ENCODE peak calls at places on chromosomes 16 and 17, in ten cellular contexts. One of them, this sample, is unnamed.

GRCh38 chr17:71313866-71314265 is 807.0 kb upstream of the SOX9 start:
- DNase-seq in NCI-H460: no peak
- DNase-seq in amniotic stem cell: no peak
- DNase-seq in HuH-7.5: no peak
- DNase-seq in stomach: no peak
- DNase-seq in CD4-positive, alpha-beta memory T cell: no peak
- DNase-seq in activated CD4-positive, alpha-beta T cell treated with anti-CD3 and anti-CD28 coated beads, Interleukin-2, amount 50 U/mL, for 1 hour: no peak
- DNase-seq in endothelial cell: no peak
- DNase-seq in activated CD4-positive, CD25-positive, alpha-beta regulatory T cell treated with anti-CD3 and anti-CD28 coated beads, Interleukin-2, amount 50 U/mL, for 16 hours: no peak
- DNase-seq in NCI-H1417: no peak
- DNase-seq in this sample: no peak

GRCh38 chr16:17298238-17298637 is 172.5 kb downstream of the XYLT1 start:
- DNase-seq in NCI-H460: no peak
- DNase-seq in activated CD4-positive, CD25-positive, alpha-beta regulatory T cell treated with anti-CD3 and anti-CD28 coated beads, Interleukin-2, amount 50 U/mL, for 16 hours: no peak
- DNase-seq in stomach: no peak
- DNase-seq in HuH-7.5: no peak
- DNase-seq in endothelial cell: no peak
- DNase-seq in amniotic stem cell: no peak
- DNase-seq in NCI-H1417: no peak
- DNase-seq in activated CD4-positive, alpha-beta T cell treated with anti-CD3 and anti-CD28 coated beads, Interleukin-2, amount 50 U/mL, for 1 hour: no peak
- DNase-seq in CD4-positive, alpha-beta memory T cell: no peak
- DNase-seq in this sample: no peak

GRCh38 chr17:74780443-74781238 is 4.5 kb upstream of the NAT9 start:
- DNase-seq in endothelial cell: peak
- DNase-seq in stomach: no peak
- DNase-seq in NCI-H460: peak
- DNase-seq in CD4-positive, alpha-beta memory T cell: peak
- DNase-seq in HuH-7.5: peak
- DNase-seq in activated CD4-positive, CD25-positive, alpha-beta regulatory T cell treated with anti-CD3 and anti-CD28 coated beads, Interleukin-2, amount 50 U/mL, for 16 hours: no peak
- DNase-seq in activated CD4-positive, alpha-beta T cell treated with anti-CD3 and anti-CD28 coated beads, Interleukin-2, amount 50 U/mL, for 1 hour: no peak
- DNase-seq in amniotic stem cell: no peak
- DNase-seq in NCI-H1417: no peak
- DNase-seq in this sample: no peak

GRCh38 chr16:79287424-79287917 is 313.1 kb downstream of the MAF start:
- DNase-seq in NCI-H1417: no peak
- DNase-seq in stomach: no peak
- DNase-seq in activated CD4-positive, alpha-beta T cell treated with anti-CD3 and anti-CD28 coated beads, Interleukin-2, amount 50 U/mL, for 1 hour: no peak
- DNase-seq in CD4-positive, alpha-beta memory T cell: no peak
- DNase-seq in amniotic stem cell: no peak
- DNase-seq in HuH-7.5: no peak
- DNase-seq in activated CD4-positive, CD25-positive, alpha-beta regulatory T cell treated with anti-CD3 and anti-CD28 coated beads, Interleukin-2, amount 50 U/mL, for 16 hours: no peak
- DNase-seq in NCI-H460: no peak
- DNase-seq in endothelial cell: no peak
- DNase-seq in this sample: no peak

GRCh38 chr17:29251969-29252866 is 5.6 kb downstream of the CRYBA1 start:
- DNase-seq in NCI-H460: no peak
- DNase-seq in CD4-positive, alpha-beta memory T cell: no peak
- DNase-seq in activated CD4-positive, CD25-positive, alpha-beta regulatory T cell treated with anti-CD3 and anti-CD28 coated beads, Interleukin-2, amount 50 U/mL, for 16 hours: no peak
- DNase-seq in NCI-H1417: no peak
- DNase-seq in activated CD4-positive, alpha-beta T cell treated with anti-CD3 and anti-CD28 coated beads, Interleukin-2, amount 50 U/mL, for 1 hour: no peak
- DNase-seq in endothelial cell: no peak
- DNase-seq in HuH-7.5: no peak
- DNase-seq in stomach: no peak
- DNase-seq in amniotic stem cell: no peak
- DNase-seq in this sample: no peak

GRCh38 chr16:19783847-19784736 is 66.0 kb downstream of the IQCK start:
- DNase-seq in CD4-positive, alpha-beta memory T cell: no peak
- DNase-seq in NCI-H1417: no peak
- DNase-seq in activated CD4-positive, alpha-beta T cell treated with anti-CD3 and anti-CD28 coated beads, Interleukin-2, amount 50 U/mL, for 1 hour: no peak
- DNase-seq in stomach: no peak
- DNase-seq in endothelial cell: no peak
- DNase-seq in HuH-7.5: no peak
- DNase-seq in activated CD4-positive, CD25-positive, alpha-beta regulatory T cell treated with anti-CD3 and anti-CD28 coated beads, Interleukin-2, amount 50 U/mL, for 16 hours: no peak
- DNase-seq in NCI-H460: no peak
- DNase-seq in amniotic stem cell: no peak
- DNase-seq in this sample: no peak

GRCh38 chr16:13866073-13866472 is 53.9 kb upstream of the ERCC4 start:
- DNase-seq in HuH-7.5: peak
- DNase-seq in NCI-H460: peak
- DNase-seq in CD4-positive, alpha-beta memory T cell: peak
- DNase-seq in NCI-H1417: peak
- DNase-seq in activated CD4-positive, CD25-positive, alpha-beta regulatory T cell treated with anti-CD3 and anti-CD28 coated beads, Interleukin-2, amount 50 U/mL, for 16 hours: no peak
- DNase-seq in amniotic stem cell: peak
- DNase-seq in endothelial cell: peak
- DNase-seq in stomach: peak
- DNase-seq in activated CD4-positive, alpha-beta T cell treated with anti-CD3 and anti-CD28 coated beads, Interleukin-2, amount 50 U/mL, for 1 hour: peak
- DNase-seq in this sample: peak

GRCh38 chr16:80619824-80620223 is 79.0 kb downstream of the DYNLRB2 start:
- DNase-seq in NCI-H1417: no peak
- DNase-seq in stomach: no peak
- DNase-seq in HuH-7.5: no peak
- DNase-seq in endothelial cell: no peak
- DNase-seq in activated CD4-positive, CD25-positive, alpha-beta regulatory T cell treated with anti-CD3 and anti-CD28 coated beads, Interleukin-2, amount 50 U/mL, for 16 hours: no peak
- DNase-seq in CD4-positive, alpha-beta memory T cell: no peak
- DNase-seq in amniotic stem cell: no peak
- DNase-seq in activated CD4-positive, alpha-beta T cell treated with anti-CD3 and anti-CD28 coated beads, Interleukin-2, amount 50 U/mL, for 1 hour: no peak
- DNase-seq in NCI-H460: no peak
- DNase-seq in this sample: no peak

GRCh38 chr16:86354641-86355040 is 155.7 kb upstream of the FOXF1 start:
- DNase-seq in HuH-7.5: no peak
- DNase-seq in amniotic stem cell: no peak
- DNase-seq in activated CD4-positive, alpha-beta T cell treated with anti-CD3 and anti-CD28 coated beads, Interleukin-2, amount 50 U/mL, for 1 hour: no peak
- DNase-seq in activated CD4-positive, CD25-positive, alpha-beta regulatory T cell treated with anti-CD3 and anti-CD28 coated beads, Interleukin-2, amount 50 U/mL, for 16 hours: no peak
- DNase-seq in stomach: no peak
- DNase-seq in NCI-H1417: no peak
- DNase-seq in CD4-positive, alpha-beta memory T cell: no peak
- DNase-seq in endothelial cell: no peak
- DNase-seq in NCI-H460: peak
- DNase-seq in this sample: no peak

GRCh38 chr17:78878261-78878660 is 24.7 kb downstream of the CEP295NL start:
- DNase-seq in activated CD4-positive, alpha-beta T cell treated with anti-CD3 and anti-CD28 coated beads, Interleukin-2, amount 50 U/mL, for 1 hour: no peak
- DNase-seq in amniotic stem cell: no peak
- DNase-seq in CD4-positive, alpha-beta memory T cell: no peak
- DNase-seq in NCI-H1417: no peak
- DNase-seq in endothelial cell: no peak
- DNase-seq in activated CD4-positive, CD25-positive, alpha-beta regulatory T cell treated with anti-CD3 and anti-CD28 coated beads, Interleukin-2, amount 50 U/mL, for 16 hours: no peak
- DNase-seq in HuH-7.5: no peak
- DNase-seq in stomach: no peak
- DNase-seq in NCI-H460: no peak
- DNase-seq in this sample: no peak

GRCh38 chr17:15457723-15458094 is 9.7 kb downstream of the CDRT4 start:
- DNase-seq in endothelial cell: no peak
- DNase-seq in amniotic stem cell: no peak
- DNase-seq in CD4-positive, alpha-beta memory T cell: no peak
- DNase-seq in activated CD4-positive, CD25-positive, alpha-beta regulatory T cell treated with anti-CD3 and anti-CD28 coated beads, Interleukin-2, amount 50 U/mL, for 16 hours: no peak
- DNase-seq in stomach: no peak
- DNase-seq in HuH-7.5: no peak
- DNase-seq in NCI-H1417: no peak
- DNase-seq in NCI-H460: no peak
- DNase-seq in activated CD4-positive, alpha-beta T cell treated with anti-CD3 and anti-CD28 coated beads, Interleukin-2, amount 50 U/mL, for 1 hour: no peak
- DNase-seq in this sample: no peak

GRCh38 chr16:56246051-56246817 is 54.9 kb downstream of the GNAO1 start:
- DNase-seq in CD4-positive, alpha-beta memory T cell: no peak
- DNase-seq in endothelial cell: no peak
- DNase-seq in amniotic stem cell: no peak
- DNase-seq in activated CD4-positive, CD25-positive, alpha-beta regulatory T cell treated with anti-CD3 and anti-CD28 coated beads, Interleukin-2, amount 50 U/mL, for 16 hours: no peak
- DNase-seq in NCI-H1417: no peak
- DNase-seq in NCI-H460: no peak
- DNase-seq in activated CD4-positive, alpha-beta T cell treated with anti-CD3 and anti-CD28 coated beads, Interleukin-2, amount 50 U/mL, for 1 hour: no peak
- DNase-seq in HuH-7.5: no peak
- DNase-seq in stomach: no peak
- DNase-seq in this sample: peak

GRCh38 chr16:23416816-23417215 is 36.2 kb downstream of the COG7 start:
- DNase-seq in activated CD4-positive, alpha-beta T cell treated with anti-CD3 and anti-CD28 coated beads, Interleukin-2, amount 50 U/mL, for 1 hour: no peak
- DNase-seq in endothelial cell: no peak
- DNase-seq in stomach: no peak
- DNase-seq in NCI-H1417: no peak
- DNase-seq in activated CD4-positive, CD25-positive, alpha-beta regulatory T cell treated with anti-CD3 and anti-CD28 coated beads, Interleukin-2, amount 50 U/mL, for 16 hours: no peak
- DNase-seq in HuH-7.5: no peak
- DNase-seq in CD4-positive, alpha-beta memory T cell: no peak
- DNase-seq in amniotic stem cell: no peak
- DNase-seq in NCI-H460: no peak
- DNase-seq in this sample: no peak

GRCh38 chr17:77317091-77317519 is 176.3 kb downstream of the SEC14L1 start:
- DNase-seq in amniotic stem cell: no peak
- DNase-seq in CD4-positive, alpha-beta memory T cell: no peak
- DNase-seq in NCI-H1417: no peak
- DNase-seq in stomach: no peak
- DNase-seq in HuH-7.5: no peak
- DNase-seq in endothelial cell: no peak
- DNase-seq in NCI-H460: no peak
- DNase-seq in activated CD4-positive, alpha-beta T cell treated with anti-CD3 and anti-CD28 coated beads, Interleukin-2, amount 50 U/mL, for 1 hour: no peak
- DNase-seq in activated CD4-positive, CD25-positive, alpha-beta regulatory T cell treated with anti-CD3 and anti-CD28 coated beads, Interleukin-2, amount 50 U/mL, for 16 hours: no peak
- DNase-seq in this sample: peak

GRCh38 chr17:74480290-74480689 is 13.9 kb downstream of the CD300A start:
- DNase-seq in stomach: no peak
- DNase-seq in NCI-H460: no peak
- DNase-seq in activated CD4-positive, CD25-positive, alpha-beta regulatory T cell treated with anti-CD3 and anti-CD28 coated beads, Interleukin-2, amount 50 U/mL, for 16 hours: no peak
- DNase-seq in endothelial cell: no peak
- DNase-seq in HuH-7.5: no peak
- DNase-seq in NCI-H1417: no peak
- DNase-seq in activated CD4-positive, alpha-beta T cell treated with anti-CD3 and anti-CD28 coated beads, Interleukin-2, amount 50 U/mL, for 1 hour: no peak
- DNase-seq in CD4-positive, alpha-beta memory T cell: no peak
- DNase-seq in amniotic stem cell: no peak
- DNase-seq in this sample: no peak

GRCh38 chr17:56596741-56597494 is 3.4 kb downstream of the NOG start:
- DNase-seq in activated CD4-positive, alpha-beta T cell treated with anti-CD3 and anti-CD28 coated beads, Interleukin-2, amount 50 U/mL, for 1 hour: peak
- DNase-seq in endothelial cell: peak
- DNase-seq in NCI-H460: no peak
- DNase-seq in CD4-positive, alpha-beta memory T cell: no peak
- DNase-seq in NCI-H1417: no peak
- DNase-seq in HuH-7.5: no peak
- DNase-seq in activated CD4-positive, CD25-positive, alpha-beta regulatory T cell treated with anti-CD3 and anti-CD28 coated beads, Interleukin-2, amount 50 U/mL, for 16 hours: no peak
- DNase-seq in amniotic stem cell: no peak
- DNase-seq in stomach: no peak
- DNase-seq in this sample: no peak

GRCh38 chr17:37847811-37848331 is 76.3 kb upstream of the TBC1D3K start:
- DNase-seq in activated CD4-positive, alpha-beta T cell treated with anti-CD3 and anti-CD28 coated beads, Interleukin-2, amount 50 U/mL, for 1 hour: no peak
- DNase-seq in HuH-7.5: no peak
- DNase-seq in CD4-positive, alpha-beta memory T cell: no peak
- DNase-seq in stomach: no peak
- DNase-seq in NCI-H460: no peak
- DNase-seq in NCI-H1417: no peak
- DNase-seq in amniotic stem cell: no peak
- DNase-seq in activated CD4-positive, CD25-positive, alpha-beta regulatory T cell treated with anti-CD3 and anti-CD28 coated beads, Interleukin-2, amount 50 U/mL, for 16 hours: no peak
- DNase-seq in endothelial cell: no peak
- DNase-seq in this sample: no peak

GRCh38 chr17:45852535-45853297 is 8.0 kb downstream of the SPPL2C start:
- DNase-seq in NCI-H1417: peak
- DNase-seq in NCI-H460: peak
- DNase-seq in activated CD4-positive, CD25-positive, alpha-beta regulatory T cell treated with anti-CD3 and anti-CD28 coated beads, Interleukin-2, amount 50 U/mL, for 16 hours: peak
- DNase-seq in CD4-positive, alpha-beta memory T cell: peak
- DNase-seq in stomach: peak
- DNase-seq in HuH-7.5: no peak
- DNase-seq in amniotic stem cell: peak
- DNase-seq in endothelial cell: peak
- DNase-seq in activated CD4-positive, alpha-beta T cell treated with anti-CD3 and anti-CD28 coated beads, Interleukin-2, amount 50 U/mL, for 1 hour: peak
- DNase-seq in this sample: peak

GRCh38 chr16:56932588-56933265 is 785 bp downstream of the HERPUD1 start:
- DNase-seq in activated CD4-positive, CD25-positive, alpha-beta regulatory T cell treated with anti-CD3 and anti-CD28 coated beads, Interleukin-2, amount 50 U/mL, for 16 hours: peak
- DNase-seq in NCI-H460: peak
- DNase-seq in amniotic stem cell: peak
- DNase-seq in NCI-H1417: peak
- DNase-seq in CD4-positive, alpha-beta memory T cell: peak
- DNase-seq in stomach: peak
- DNase-seq in endothelial cell: peak
- DNase-seq in HuH-7.5: peak
- DNase-seq in activated CD4-positive, alpha-beta T cell treated with anti-CD3 and anti-CD28 coated beads, Interleukin-2, amount 50 U/mL, for 1 hour: peak
- DNase-seq in this sample: peak

GRCh38 chr16:23920446-23920845 is 84.7 kb downstream of the PRKCB start:
- DNase-seq in amniotic stem cell: no peak
- DNase-seq in stomach: no peak
- DNase-seq in activated CD4-positive, alpha-beta T cell treated with anti-CD3 and anti-CD28 coated beads, Interleukin-2, amount 50 U/mL, for 1 hour: no peak
- DNase-seq in HuH-7.5: no peak
- DNase-seq in endothelial cell: no peak
- DNase-seq in CD4-positive, alpha-beta memory T cell: no peak
- DNase-seq in activated CD4-positive, CD25-positive, alpha-beta regulatory T cell treated with anti-CD3 and anti-CD28 coated beads, Interleukin-2, amount 50 U/mL, for 16 hours: no peak
- DNase-seq in NCI-H460: no peak
- DNase-seq in NCI-H1417: no peak
- DNase-seq in this sample: no peak

GRCh38 chr16:53768167-53768566 is 64.2 kb downstream of the FTO start:
- DNase-seq in stomach: no peak
- DNase-seq in NCI-H1417: no peak
- DNase-seq in NCI-H460: no peak
- DNase-seq in endothelial cell: no peak
- DNase-seq in activated CD4-positive, CD25-positive, alpha-beta regulatory T cell treated with anti-CD3 and anti-CD28 coated beads, Interleukin-2, amount 50 U/mL, for 16 hours: no peak
- DNase-seq in HuH-7.5: no peak
- DNase-seq in activated CD4-positive, alpha-beta T cell treated with anti-CD3 and anti-CD28 coated beads, Interleukin-2, amount 50 U/mL, for 1 hour: no peak
- DNase-seq in CD4-positive, alpha-beta memory T cell: no peak
- DNase-seq in amniotic stem cell: no peak
- DNase-seq in this sample: no peak

This sample was measured in right lobe of liver.